ENCODE peak calls at places on chromosomes 2 and 18, in six cellular contexts. N, E, T, U, H and A are unnamed samples.

GRCh38 chr2:164928101-164928673 is 27.1 kb downstream of the SLC38A11 start:
- DNase-seq in E (no peak), T (no peak), N (no peak), U (no peak), H (no peak), A (no peak)

GRCh38 chr18:50559750-50560680 is at the start of gene MAPK4:
- DNase-seq in N (no peak), T (peak; percentile 48), E (no peak), U (no peak), H (peak; percentile 55), A (no peak)

GRCh38 chr2:25256486-25256875 is 85.2 kb downstream of the DNMT3A start:
- DNase-seq in T (no peak), N (no peak), U (no peak), E (no peak), H (no peak), A (no peak)

GRCh38 chr2:45743531-45744391 is 92.3 kb downstream of the PRKCE start:
- DNase-seq in U (no peak), T (no peak), E (no peak), H (peak; percentile 39), N (no peak), A (peak; percentile 55)

GRCh38 chr2:238409341-238410200 is 17.2 kb upstream of the ASB1 start:
- DNase-seq in H (no peak), U (no peak), E (no peak), T (no peak), N (no peak), A (no peak)

GRCh38 chr2:72325592-72326422 is 178.1 kb upstream of the CYP26B1 start:
- DNase-seq in T (peak; percentile 11), E (peak; percentile 23), N (no peak), H (no peak), U (no peak), A (no peak)

GRCh38 chr18:9708882-9709877 is 1.1 kb downstream of the RAB31 start:
- DNase-seq in N (no peak), E (no peak), U (no peak), T (no peak), H (peak; percentile 22), A (no peak)

GRCh38 chr18:40841473-40841872 is 1113.6 kb upstream of the PIK3C3 start:
- DNase-seq in H (no peak), N (no peak), T (no peak), U (no peak), E (no peak), A (peak; percentile 31)

GRCh38 chr2:74253937-74254336 is 55.5 kb downstream of the MTHFD2 start:
- DNase-seq in H (no peak), U (no peak), N (no peak), T (no peak), E (no peak), A (peak; percentile 28)

DNA sequence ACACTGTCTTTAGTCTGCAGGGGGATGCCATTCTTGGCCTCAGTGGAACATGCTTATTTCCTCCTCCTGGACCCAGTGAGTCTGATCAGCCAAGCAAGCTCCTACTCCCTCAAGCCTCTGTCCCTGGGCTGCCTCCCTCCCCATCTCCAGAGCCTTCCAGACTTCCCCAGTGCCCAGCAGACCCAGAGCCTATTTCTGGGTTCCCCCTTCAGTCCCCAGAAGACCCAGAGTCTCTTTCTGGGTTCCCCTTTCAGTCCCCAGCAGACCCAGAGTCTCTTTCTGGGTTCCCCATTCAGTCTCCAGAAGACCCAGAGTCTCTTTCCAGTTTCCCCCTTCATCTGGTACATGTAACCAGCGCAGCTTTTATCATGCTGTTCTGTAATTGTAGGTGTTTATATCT is 17.0 kb upstream of the PKDCC start:
- DNase-seq in U (no peak), N (no peak), T (no peak), H (no peak), E (no peak), A (no peak)
- H3K4me3 ChIP-seq in U (no peak overlapping the region), N (no peak overlapping the region), T (no peak overlapping the region), H (no peak overlapping the region), E (no peak overlapping the region), A (no peak overlapping the region)

GRCh38 chr2:218659988-218660358 is 490 bp downstream of the BCS1L start:
- DNase-seq in H (no peak), T (no peak), E (no peak), N (no peak), U (no peak), A (no peak)
- H3K4me3 ChIP-seq in H (peak overlapping the region; percentile 90), T (peak overlapping the region; percentile 86), E (peak overlapping the region; percentile 76), N (peak overlapping the region; percentile 88), U (peak overlapping the region; percentile 89), A (peak overlapping the region; percentile 94)

GRCh38 chr2:174053784-174054183 is 88.6 kb upstream of the SP3 start:
- DNase-seq in U (no peak), T (no peak), E (no peak), H (no peak), N (no peak), A (no peak)

GRCh38 chr2:174053285-174053684 is 88.1 kb upstream of the SP3 start:
- DNase-seq in E (no peak), N (no peak), H (peak; percentile 26), T (no peak), U (no peak), A (no peak)

GRCh38 chr2:174059875-174060226 is 94.7 kb upstream of the SP3 start:
- DNase-seq in T (no peak), N (no peak), U (no peak), H (no peak), E (no peak), A (no peak)

GRCh38 chr2:174059178-174059874 is 94.2 kb upstream of the SP3 start:
- DNase-seq in U (no peak), E (no peak), N (no peak), T (no peak), H (no peak), A (peak; percentile 44)

GRCh38 chr2:174058022-174058421 is 92.8 kb upstream of the SP3 start:
- DNase-seq in U (no peak), H (no peak), E (no peak), N (no peak), T (no peak), A (no peak)
- H3K4me3 ChIP-seq in U (no peak overlapping the region), H (no peak overlapping the region), E (no peak overlapping the region), N (no peak overlapping the region), T (no peak overlapping the region), A (no peak overlapping the region)

GRCh38 chr2:233828546-233829192 is 25.7 kb downstream of the HJURP start:
- DNase-seq in E (no peak), H (no peak), U (no peak), T (no peak), N (no peak), A (no peak)

GRCh38 chr2:233831011-233831721 is 23.2 kb downstream of the HJURP start:
- DNase-seq in T (no peak), N (no peak), E (no peak), U (no peak), H (no peak), A (no peak)

GRCh38 chr2:233829193-233830110 is 24.9 kb downstream of the HJURP start:
- DNase-seq in U (no peak), H (no peak), N (no peak), T (no peak), E (no peak), A (no peak)

GRCh38 chr2:233831861-233832260 is 22.5 kb downstream of the HJURP start:
- DNase-seq in N (no peak), H (no peak), T (no peak), U (no peak), E (no peak), A (no peak)

DNA sequence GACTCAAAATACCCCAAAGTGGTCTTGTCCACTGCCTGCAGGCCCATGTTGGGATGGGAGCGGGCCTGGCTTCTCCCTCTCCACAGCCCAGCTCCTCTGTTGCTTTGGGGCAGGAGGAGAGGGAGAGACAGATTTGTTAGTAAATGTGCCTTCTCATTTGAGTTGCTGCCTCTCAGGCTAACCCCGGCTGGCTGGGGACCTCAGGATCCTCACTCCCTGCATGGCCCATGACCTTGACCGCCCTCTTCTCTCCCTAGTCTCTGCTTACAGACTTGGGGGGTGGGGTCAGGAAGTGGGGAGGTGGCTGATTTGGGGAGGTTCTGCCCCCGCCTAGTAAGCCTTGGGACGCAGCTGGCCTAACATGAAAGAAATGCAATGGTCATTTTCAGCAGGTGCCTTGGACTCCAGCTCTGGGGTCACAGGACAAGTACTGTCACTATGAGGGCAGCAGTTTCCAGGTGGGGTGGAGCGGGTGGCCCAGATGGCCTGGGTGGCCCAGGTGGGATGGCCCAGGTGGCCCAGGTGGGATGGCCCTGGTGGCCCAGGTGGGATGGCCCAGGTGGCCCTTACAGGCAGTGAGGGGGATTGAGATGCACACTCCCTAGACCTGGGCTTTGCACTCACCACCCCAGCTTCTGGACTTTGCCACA is 24.1 kb downstream of the HJURP start:
- DNase-seq in E (no peak), H (no peak), T (no peak), N (no peak), U (no peak), A (no peak)
- H3K4me3 ChIP-seq in E (no peak overlapping the region), H (no peak overlapping the region), T (no peak overlapping the region), N (no peak overlapping the region), U (no peak overlapping the region), A (no peak overlapping the region)

DNA sequence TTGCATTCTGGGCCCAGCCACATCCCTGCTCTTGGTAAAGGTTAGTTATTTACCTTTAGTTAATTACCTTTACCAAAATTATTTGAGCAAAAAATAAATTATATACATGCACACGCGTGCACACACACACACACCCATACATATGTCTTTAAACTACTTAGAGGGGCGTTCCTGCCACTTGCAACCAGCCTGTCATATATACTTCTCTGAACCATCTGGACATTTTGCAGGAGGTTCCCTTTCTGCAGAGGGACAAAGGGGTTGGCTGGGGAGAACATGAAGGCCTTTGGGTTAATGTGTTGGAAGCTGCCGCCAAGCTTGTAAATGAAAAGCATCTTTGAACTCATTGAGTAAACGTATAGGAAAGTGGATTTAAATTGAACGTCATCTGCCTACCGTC is 46.3 kb downstream of the SERTAD2 start:
- DNase-seq in N (no peak), T (no peak), H (no peak), E (no peak), U (no peak), A (no peak)
- H3K4me3 ChIP-seq in N (peak overlapping the region; percentile 30), T (no peak overlapping the region), H (no peak overlapping the region), E (no peak overlapping the region), U (no peak overlapping the region), A (no peak overlapping the region)